ENCODE peak calls at places on chromosomes 3 and 15, in six cellular contexts. O is AG04450, I is brain microvascular endothelial cell, Q is astrocyte of the cerebellum, K is cardiac fibroblast, S is gastrocnemius medialis. Z is an unnamed sample.
A peak's percentile ranks its signal among the peaks of the same experiment; 100 is the strongest.

GRCh38 chr15:79132770-79133169 is 42.2 kb upstream of the RASGRF1 start:
- DNase-seq in Q (no peak), K (no peak), I (no peak), S (no peak), O (no peak), Z (no peak)

GRCh38 chr15:67927501-67928156 is 87.8 kb upstream of the RNU6-1 start:
- DNase-seq in Q (peak; percentile 86), S (no peak), K (peak; percentile 97), I (peak; percentile 97), O (peak; percentile 92), Z (peak; percentile 50)

GRCh38 chr3:112806903-112807302 is 39.8 kb downstream of the CD200R1L start:
- DNase-seq in S (no peak), O (no peak), Q (no peak), I (no peak), K (no peak), Z (no peak)

GRCh38 chr15:99424978-99425665 is 140.7 kb upstream of the MEF2A start:
- DNase-seq in K (peak; percentile 96), Q (peak; percentile 42), S (no peak), O (peak; percentile 62), I (peak; percentile 71), Z (peak; percentile 29)

GRCh38 chr3:56494679-56495322 is 26.5 kb upstream of the ERC2 start:
- DNase-seq in Q (peak; percentile 88), I (peak; percentile 79), O (peak; percentile 58), S (peak; percentile 37), K (peak; percentile 86), Z (peak; percentile 46)

GRCh38 chr3:98651766-98652077 is 58.3 kb upstream of the CPOX start:
- DNase-seq in Q (no peak), O (no peak), K (no peak), I (no peak), S (no peak), Z (no peak)

GRCh38 chr15:99282129-99282528 is 30.8 kb downstream of the LRRC28 start:
- DNase-seq in K (no peak), I (no peak), Q (no peak), O (no peak), S (no peak), Z (no peak)

GRCh38 chr3:13338996-13339395 is 81.1 kb downstream of the NUP210 start:
- DNase-seq in K (no peak), O (no peak), I (no peak), Q (no peak), S (no peak), Z (no peak)

GRCh38 chr3:149971403-149972075 is 844 bp upstream of the PFN2 start:
- DNase-seq in I (peak; percentile 62), K (no peak), O (no peak), S (peak; percentile 61), Q (peak; percentile 19), Z (no peak)

DNA sequence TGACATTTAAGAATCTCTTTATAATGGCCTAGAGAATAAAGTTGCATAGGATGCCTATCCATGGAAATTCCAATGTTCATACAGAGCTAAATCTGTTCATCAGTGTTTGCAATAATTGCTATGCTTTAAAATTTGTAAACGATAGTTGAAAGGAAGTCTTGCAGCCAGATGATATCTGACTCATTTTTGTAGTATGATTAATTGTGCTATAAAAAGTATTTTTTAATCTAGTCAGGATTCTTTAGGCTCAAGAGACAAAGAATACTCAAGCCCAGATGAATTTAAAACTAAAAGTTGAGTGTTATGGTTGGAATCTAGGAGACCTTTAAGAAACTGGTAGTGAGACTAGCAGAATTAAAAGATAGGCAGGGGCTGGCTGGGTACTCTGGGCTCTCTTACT is 50.5 kb downstream of the SUCNR1 start:
- DNase-seq in Q (no peak), O (no peak), I (no peak), S (no peak), K (peak; percentile 51), Z (peak; percentile 41)
- TF ChIP-seq CTCF in Q (no peak), O (no peak), I (no peak), S (no peak), K (no peak), Z (no peak)

GRCh38 chr3:62875103-62876002 is at the start of gene CADPS:
- DNase-seq in S (no peak), I (no peak), K (no peak), O (no peak), Q (no peak), Z (no peak)

GRCh38 chr3:62872318-62872717 is 2.9 kb downstream of the CADPS start:
- DNase-seq in Q (no peak), O (no peak), I (no peak), K (no peak), S (no peak), Z (no peak)

GRCh38 chr3:62873672-62874397 is 1.4 kb downstream of the CADPS start:
- DNase-seq in O (no peak), Q (no peak), S (no peak), K (no peak), I (no peak), Z (no peak)

GRCh38 chr3:62874398-62875102 is 666 bp downstream of the CADPS start:
- DNase-seq in K (no peak), O (no peak), S (no peak), Q (no peak), I (no peak), Z (no peak)

GRCh38 chr3:62870321-62870720 is 4.9 kb downstream of the CADPS start:
- DNase-seq in S (no peak), K (no peak), Q (no peak), I (no peak), O (no peak), Z (peak; percentile 11)
- TF ChIP-seq CTCF in S (no peak), K (no peak), Q (no peak), I (no peak), O (no peak), Z (no peak)

GRCh38 chr3:43757613-43758012 is 66.9 kb downstream of the ABHD5 start:
- DNase-seq in O (no peak), I (no peak), K (no peak), S (no peak), Q (no peak), Z (no peak)

GRCh38 chr3:43760951-43761350 is 70.2 kb downstream of the ABHD5 start:
- DNase-seq in O (no peak), S (no peak), Q (no peak), I (no peak), K (no peak), Z (no peak)

GRCh38 chr3:43762486-43762885 is 71.7 kb downstream of the ABHD5 start:
- DNase-seq in O (no peak), S (no peak), K (no peak), Q (no peak), I (no peak), Z (no peak)

GRCh38 chr3:43758826-43759225 is 68.1 kb downstream of the ABHD5 start:
- DNase-seq in K (no peak), S (no peak), Q (no peak), O (no peak), I (no peak), Z (no peak)

DNA sequence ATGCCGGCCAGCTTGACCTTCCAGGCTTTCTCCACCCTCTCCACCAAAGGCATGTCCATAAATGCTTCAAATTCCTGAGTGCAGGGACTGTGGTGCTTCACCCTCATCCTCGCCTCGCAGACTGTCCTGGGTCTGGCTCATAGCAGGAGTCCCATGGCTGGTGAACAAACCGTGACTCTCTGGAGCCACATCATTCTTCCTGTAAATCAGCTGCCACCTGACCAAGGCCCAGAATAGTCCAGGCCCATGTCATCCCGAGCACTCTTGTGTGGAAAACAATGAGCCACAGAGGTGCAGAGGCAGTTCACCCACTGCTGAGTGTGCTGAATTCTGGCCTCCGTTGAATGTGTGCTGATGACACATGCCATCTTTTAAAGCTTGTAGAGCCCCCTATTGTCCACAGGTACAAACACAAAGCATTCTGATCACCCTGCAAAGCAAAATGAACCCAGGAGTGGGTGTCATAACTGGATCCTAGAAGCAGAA is 68.6 kb downstream of the ABHD5 start:
- DNase-seq in I (peak; percentile 72), O (no peak), Q (peak; percentile 26), S (peak; percentile 44), K (peak; percentile 56), Z (no peak)
- TF ChIP-seq CTCF in I (peak; percentile 63), O (peak; percentile 39), Q (peak; percentile 40), S (no peak), K (peak; percentile 37), Z (peak; percentile 45)

DNA sequence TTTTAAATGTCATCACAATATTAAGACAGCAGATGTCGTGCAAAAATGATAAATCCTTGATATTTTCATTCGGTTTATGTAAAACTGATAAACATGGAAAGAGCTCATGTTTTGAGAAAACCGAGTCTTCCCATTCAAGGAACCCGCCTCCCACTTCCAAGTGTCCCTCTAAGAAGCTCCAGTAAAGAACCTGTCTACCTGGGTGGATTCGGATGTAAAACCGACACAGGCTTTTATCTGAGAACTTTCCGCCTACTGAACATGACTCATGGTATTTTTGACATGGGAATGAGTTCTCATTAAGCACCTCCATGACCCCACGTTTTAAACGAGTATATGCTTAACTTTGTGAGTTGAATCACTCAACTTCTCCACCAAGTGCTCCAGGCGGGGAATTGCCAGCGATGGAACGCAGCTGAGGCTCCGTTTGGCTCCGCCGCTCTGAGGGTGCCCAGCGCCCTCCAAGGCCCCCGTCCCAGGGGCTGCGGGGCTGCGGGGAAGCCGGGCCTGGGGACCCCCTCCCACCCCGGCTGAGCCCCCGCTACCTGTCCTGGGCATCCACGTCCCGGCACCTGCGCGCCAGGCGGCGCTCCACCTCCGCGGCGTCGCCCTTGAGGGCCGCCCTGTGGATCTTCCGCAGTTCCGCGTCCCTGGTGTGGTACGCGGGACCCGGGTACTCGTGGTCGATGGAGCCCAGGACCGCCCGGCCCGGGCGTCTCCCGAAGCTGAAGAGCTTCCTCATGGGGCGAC is 119.9 kb downstream of the LMLN start:
- DNase-seq in I (no peak), K (peak; percentile 5), S (no peak), Q (no peak), O (no peak), Z (no peak)
- TF ChIP-seq CTCF in I (peak; percentile 8), K (no peak), S (no peak), Q (no peak), O (no peak), Z (no peak)

DNA sequence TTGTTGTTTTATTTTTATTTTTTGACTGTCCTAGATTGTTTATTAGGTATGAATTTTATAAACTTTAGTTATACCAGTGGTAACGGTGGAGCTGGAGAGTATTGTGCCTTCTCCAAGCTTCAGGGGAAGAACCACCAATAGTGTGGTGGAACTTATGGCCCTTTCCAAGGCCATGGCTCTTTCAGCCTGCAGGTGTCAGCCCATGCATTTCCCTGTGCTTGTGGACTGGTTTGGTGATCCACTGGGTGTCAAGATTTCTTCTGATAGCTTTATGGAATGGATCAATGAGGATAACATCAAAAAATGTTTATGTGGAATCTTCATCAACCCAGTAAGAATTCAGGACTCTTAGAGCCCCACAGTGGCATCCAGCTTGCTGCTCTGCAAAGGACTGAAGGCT is 19.2 kb upstream of the SCAMP5 start:
- DNase-seq in I (no peak), O (no peak), K (no peak), S (no peak), Q (no peak), Z (no peak)
- TF ChIP-seq CTCF in I (peak; percentile 23), O (no peak), K (no peak), S (no peak), Q (no peak), Z (peak; percentile 7)